ENCODE peak calls at places on chromosomes 6 and 20, in eight cellular contexts. V, P, O, K, C, Z, G and F are unnamed samples.

GRCh38 chr20:33555755-33556154 is 65.9 kb downstream of the CBFA2T2 start:
- DNase-seq in V (no peak), P (no peak), O (no peak), K (no peak), C (no peak), Z (no peak), G (no peak), F (no peak)

GRCh38 chr6:55130806-55131324 is 43.5 kb upstream of the HCRTR2 start:
- DNase-seq in V (no peak), P (no peak), O (no peak), K (no peak), C (no peak), Z (no peak), G (no peak), F (no peak)

GRCh38 chr20:35226126-35226774 is at the start of gene MMP24:
- DNase-seq in V (no peak), P (no peak), O (no peak), K (no peak), C (no peak), Z (no peak), G (no peak), F (no peak)

GRCh38 chr20:63103402-63104311 is 96.9 kb upstream of the BHLHE23 start:
- DNase-seq in V (no peak), P (no peak), O (no peak), K (no peak), C (no peak), Z (peak; percentile 77), G (no peak), F (no peak)

GRCh38 chr20:31710423-31711250 is 12.0 kb downstream of the BCL2L1 start:
- DNase-seq in V (no peak), P (no peak), O (no peak), K (no peak), C (no peak), Z (peak; percentile 100), G (no peak), F (no peak)

GRCh38 chr6:139380611-139381010 is 6.2 kb upstream of the CITED2 start:
- DNase-seq in V (no peak), P (no peak), O (no peak), K (no peak), C (no peak), Z (no peak), G (no peak), F (no peak)

GRCh38 chr6:107113460-107114212 is 1.7 kb downstream of the BEND3 start:
- DNase-seq in V (no peak), P (no peak), O (no peak), K (no peak), C (peak; percentile 24), Z (no peak), G (no peak), F (no peak)

GRCh38 chr6:149313070-149313469 is 4.4 kb upstream of the TAB2 start:
- DNase-seq in V (no peak), P (no peak), O (no peak), K (no peak), C (no peak), Z (no peak), G (no peak), F (no peak)

GRCh38 chr6:30821862-30822784 is 62.2 kb upstream of the DDR1 start:
- DNase-seq in V (no peak), P (no peak), O (no peak), K (no peak), C (peak; percentile 41), Z (no peak), G (no peak), F (peak; percentile 60)

GRCh38 chr20:8045946-8046345 is 26.4 kb upstream of the TMX4 start:
- DNase-seq in V (no peak), P (no peak), O (no peak), K (no peak), C (no peak), Z (no peak), G (no peak), F (no peak)

GRCh38 chr6:151430886-151431285 is 21.0 kb downstream of the RMND1 start:
- DNase-seq in V (no peak), P (no peak), O (no peak), K (no peak), C (no peak), Z (no peak), G (no peak), F (no peak)

GRCh38 chr6:111781055-111781708 is 92.1 kb downstream of the FYN start:
- DNase-seq in V (no peak), P (no peak), O (no peak), K (no peak), C (no peak), Z (no peak), G (no peak), F (no peak)

GRCh38 chr6:10526156-10526555 is 5.0 kb downstream of the GCNT2 start:
- DNase-seq in V (no peak), P (no peak), O (no peak), K (no peak), C (no peak), Z (no peak), G (no peak), F (no peak)

GRCh38 chr6:85360794-85361642 is 88.9 kb upstream of the NT5E start:
- DNase-seq in V (no peak), P (no peak), O (no peak), K (peak; percentile 94), C (no peak), Z (peak; percentile 75), G (no peak), F (no peak)

GRCh38 chr6:28589234-28589951 is 63.7 kb downstream of the GPX5 start:
- DNase-seq in V (peak; percentile 12), P (no peak), O (peak; percentile 92), K (peak; percentile 96), C (no peak), Z (peak; percentile 77), G (peak; percentile 5), F (no peak)

GRCh38 chr6:7194657-7195056 is 86.9 kb downstream of the RREB1 start:
- DNase-seq in V (no peak), P (no peak), O (no peak), K (no peak), C (no peak), Z (no peak), G (no peak), F (no peak)

GRCh38 chr6:122569372-122569771 is 40.8 kb upstream of the PKIB start:
- DNase-seq in V (no peak), P (no peak), O (peak; percentile 86), K (no peak), C (no peak), Z (no peak), G (no peak), F (no peak)

GRCh38 chr6:72636215-72636614 is 14.4 kb downstream of the KCNQ5 start:
- DNase-seq in V (no peak), P (no peak), O (no peak), K (no peak), C (no peak), Z (no peak), G (no peak), F (no peak)

GRCh38 chr6:37314803-37315515 is 38.8 kb upstream of the RNF8 start:
- DNase-seq in V (no peak), P (peak; percentile 17), O (peak; percentile 41), K (peak; percentile 7), C (peak; percentile 42), Z (no peak), G (no peak), F (peak; percentile 17)

GRCh38 chr20:19212524-19213502 is at the start of gene SLC24A3:
- DNase-seq in V (no peak), P (peak; percentile 19), O (no peak), K (no peak), C (peak; percentile 33), Z (no peak), G (peak; percentile 62), F (peak; percentile 11)

GRCh38 chr6:25715794-25716193 is 38.7 kb upstream of the SLC17A4 start:
- DNase-seq in V (no peak), P (no peak), O (no peak), K (no peak), C (no peak), Z (no peak), G (no peak), F (no peak)

GRCh38 chr6:134515976-134516375 is 198.1 kb upstream of the SGK1 start:
- DNase-seq in V (no peak), P (no peak), O (no peak), K (no peak), C (no peak), Z (no peak), G (no peak), F (no peak)

GRCh38 chr6:138310294-138310693 is 67.4 kb upstream of the SMIM28 start:
- DNase-seq in V (no peak), P (no peak), O (peak; percentile 66), K (no peak), C (no peak), Z (no peak), G (no peak), F (no peak)

GRCh38 chr6:157227202-157228166 is 95.8 kb downstream of the TMEM242 start:
- DNase-seq in V (no peak), P (no peak), O (no peak), K (no peak), C (no peak), Z (no peak), G (no peak), F (no peak)

GRCh38 chr20:34990231-34990630 is 34.6 kb downstream of the MYH7B start:
- DNase-seq in V (no peak), P (no peak), O (no peak), K (no peak), C (no peak), Z (no peak), G (no peak), F (no peak)

GRCh38 chr6:158560787-158561246 is 926 bp downstream of the TMEM181 start:
- DNase-seq in V (no peak), P (no peak), O (peak; percentile 18), K (no peak), C (no peak), Z (no peak), G (no peak), F (no peak)

GRCh38 chr20:53994088-53994487 is 76.3 kb downstream of the BCAS1 start:
- DNase-seq in V (no peak), P (no peak), O (no peak), K (no peak), C (no peak), Z (no peak), G (no peak), F (no peak)

GRCh38 chr20:53547664-53548239 is 45.9 kb downstream of the ZNF217 start:
- DNase-seq in V (peak; percentile 6), P (no peak), O (peak; percentile 62), K (peak; percentile 42), C (peak; percentile 51), Z (no peak), G (no peak), F (peak; percentile 56)

GRCh38 chr20:815914-816606 is 17.5 kb upstream of the FAM110A start:
- DNase-seq in V (peak; percentile 7), P (peak; percentile 4), O (peak; percentile 39), K (peak; percentile 56), C (no peak), Z (no peak), G (no peak), F (peak; percentile 15)

GRCh38 chr6:39203804-39204495 is 25.3 kb downstream of the KCNK5 start:
- DNase-seq in V (no peak), P (no peak), O (no peak), K (peak; percentile 27), C (no peak), Z (peak; percentile 95), G (no peak), F (no peak)

GRCh38 chr6:154653853-154654252 is 79.4 kb upstream of the SCAF8 start:
- DNase-seq in V (no peak), P (no peak), O (no peak), K (no peak), C (no peak), Z (no peak), G (no peak), F (no peak)